ENCODE peak calls at places on chromosomes 5 and 9, in eight cellular contexts. O is astrocyte of the spinal cord, M is IMR-90, Q is lower leg skin, D is brain microvascular endothelial cell, P is HFF-Myc, W is AG04450, I is GM10248. A is an unnamed sample.

GRCh38 chr9:91534374-91534773 is 110.7 kb upstream of the NFIL3 start:
- DNase-seq in O (peak), M (peak), Q (no peak), D (peak), P (no peak), W (no peak), I (no peak), A (no peak)

GRCh38 chr5:68891718-68892117 is 202.1 kb upstream of the SLC30A5 start:
- DNase-seq in O (no peak), M (no peak), Q (no peak), D (no peak), P (no peak), W (no peak), I (peak), A (no peak)

GRCh38 chr5:54541823-54542783 is 24.5 kb downstream of the SNX18 start:
- DNase-seq in O (no peak), M (no peak), Q (peak), D (no peak), P (no peak), W (no peak), I (no peak), A (no peak)

GRCh38 chr5:43192558-43193170 is 639 bp downstream of the NIM1K start:
- DNase-seq in O (peak), M (peak), Q (no peak), D (no peak), P (no peak), W (no peak), I (peak), A (no peak)

GRCh38 chr5:150217874-150218692 is 28.2 kb downstream of the SLC6A7 start:
- DNase-seq in O (peak), M (peak), Q (peak), D (peak), P (peak), W (peak), I (peak), A (peak)

GRCh38 chr5:133108481-133108921 is 56.7 kb downstream of the HSPA4 start:
- DNase-seq in O (no peak), M (no peak), Q (no peak), D (no peak), P (no peak), W (no peak), I (no peak), A (no peak)

GRCh38 chr9:95511952-95512750 is 4.6 kb downstream of the PTCH1 start:
- DNase-seq in O (peak), M (no peak), Q (no peak), D (no peak), P (no peak), W (no peak), I (no peak), A (no peak)

GRCh38 chr5:10618311-10618710 is 54.4 kb downstream of the ANKRD33B start:
- DNase-seq in O (no peak), M (no peak), Q (no peak), D (no peak), P (no peak), W (no peak), I (no peak), A (no peak)

GRCh38 chr5:84425365-84425764 is 40.7 kb upstream of the EDIL3 start:
- DNase-seq in O (no peak), M (no peak), Q (no peak), D (no peak), P (no peak), W (no peak), I (no peak), A (no peak)

GRCh38 chr5:2320611-2321010 is 430.9 kb downstream of the IRX2 start:
- DNase-seq in O (no peak), M (no peak), Q (no peak), D (no peak), P (no peak), W (no peak), I (no peak), A (no peak)

GRCh38 chr5:150782850-150783249 is 4.3 kb downstream of the SMIM3 start:
- DNase-seq in O (no peak), M (no peak), Q (no peak), D (no peak), P (no peak), W (no peak), I (no peak), A (no peak)

GRCh38 chr5:105929865-105930264 is 1740.9 kb downstream of the EFNA5 start:
- DNase-seq in O (no peak), M (no peak), Q (no peak), D (no peak), P (no peak), W (no peak), I (no peak), A (no peak)

GRCh38 chr5:151063136-151063544 is 17.7 kb downstream of the TNIP1 start:
- DNase-seq in O (peak), M (peak), Q (no peak), D (peak), P (no peak), W (no peak), I (no peak), A (no peak)

GRCh38 chr9:87128844-87129493 is 181.7 kb upstream of the GAS1 start:
- DNase-seq in O (no peak), M (no peak), Q (no peak), D (no peak), P (no peak), W (no peak), I (no peak), A (no peak)

GRCh38 chr5:36704131-36704530 is 97.7 kb downstream of the SLC1A3 start:
- DNase-seq in O (no peak), M (no peak), Q (no peak), D (no peak), P (no peak), W (no peak), I (no peak), A (no peak)

GRCh38 chr5:51208291-51208690 is 175.0 kb upstream of the ISL1 start:
- DNase-seq in O (no peak), M (no peak), Q (no peak), D (no peak), P (no peak), W (no peak), I (no peak), A (no peak)

GRCh38 chr9:684950-685340 is 156.6 kb upstream of the DMRT1 start:
- DNase-seq in O (peak), M (peak), Q (no peak), D (peak), P (peak), W (no peak), I (no peak), A (no peak)

GRCh38 chr5:128591598-128592455 is 53.8 kb upstream of the FBN2 start:
- DNase-seq in O (no peak), M (no peak), Q (no peak), D (no peak), P (no peak), W (no peak), I (no peak), A (no peak)

GRCh38 chr9:69139596-69139995 is 34.5 kb upstream of the TJP2 start:
- DNase-seq in O (no peak), M (no peak), Q (no peak), D (no peak), P (no peak), W (no peak), I (no peak), A (peak)

GRCh38 chr9:98983295-98984268 is 39.9 kb downstream of the COL15A1 start:
- DNase-seq in O (peak), M (peak), Q (no peak), D (peak), P (no peak), W (peak), I (no peak), A (no peak)

GRCh38 chr5:120447706-120448239 is 16.3 kb upstream of the PRR16 start:
- DNase-seq in O (peak), M (peak), Q (no peak), D (peak), P (no peak), W (no peak), I (no peak), A (no peak)

GRCh38 chr9:121201045-121201737 is 478 bp downstream of the RAB14 start:
- DNase-seq in O (no peak), M (no peak), Q (peak), D (no peak), P (no peak), W (no peak), I (peak), A (peak)

GRCh38 chr5:140696891-140697492 is 3.3 kb upstream of the ZMAT2 start:
- DNase-seq in O (no peak), M (no peak), Q (no peak), D (no peak), P (no peak), W (no peak), I (no peak), A (no peak)
- TF ChIP-seq CTCF in O (no peak), M (no peak), Q (no peak), D (no peak), P (no peak), W (no peak), I (no peak), A (no peak)

GRCh38 chr5:15737036-15737821 is 237.2 kb downstream of the FBXL7 start:
- DNase-seq in O (no peak), M (peak), Q (no peak), D (no peak), P (no peak), W (no peak), I (no peak), A (no peak)
- TF ChIP-seq CTCF in O (no peak), M (no peak), Q (no peak), D (no peak), P (no peak), W (no peak), I (no peak), A (no peak)

GRCh38 chr5:56303511-56303910 is 70.4 kb upstream of the ANKRD55 start:
- DNase-seq in O (no peak), M (no peak), Q (no peak), D (no peak), P (no peak), W (no peak), I (no peak), A (no peak)
- TF ChIP-seq CTCF in O (no peak), M (no peak), Q (no peak), D (peak), P (no peak), W (no peak), I (no peak), A (no peak)

DNA sequence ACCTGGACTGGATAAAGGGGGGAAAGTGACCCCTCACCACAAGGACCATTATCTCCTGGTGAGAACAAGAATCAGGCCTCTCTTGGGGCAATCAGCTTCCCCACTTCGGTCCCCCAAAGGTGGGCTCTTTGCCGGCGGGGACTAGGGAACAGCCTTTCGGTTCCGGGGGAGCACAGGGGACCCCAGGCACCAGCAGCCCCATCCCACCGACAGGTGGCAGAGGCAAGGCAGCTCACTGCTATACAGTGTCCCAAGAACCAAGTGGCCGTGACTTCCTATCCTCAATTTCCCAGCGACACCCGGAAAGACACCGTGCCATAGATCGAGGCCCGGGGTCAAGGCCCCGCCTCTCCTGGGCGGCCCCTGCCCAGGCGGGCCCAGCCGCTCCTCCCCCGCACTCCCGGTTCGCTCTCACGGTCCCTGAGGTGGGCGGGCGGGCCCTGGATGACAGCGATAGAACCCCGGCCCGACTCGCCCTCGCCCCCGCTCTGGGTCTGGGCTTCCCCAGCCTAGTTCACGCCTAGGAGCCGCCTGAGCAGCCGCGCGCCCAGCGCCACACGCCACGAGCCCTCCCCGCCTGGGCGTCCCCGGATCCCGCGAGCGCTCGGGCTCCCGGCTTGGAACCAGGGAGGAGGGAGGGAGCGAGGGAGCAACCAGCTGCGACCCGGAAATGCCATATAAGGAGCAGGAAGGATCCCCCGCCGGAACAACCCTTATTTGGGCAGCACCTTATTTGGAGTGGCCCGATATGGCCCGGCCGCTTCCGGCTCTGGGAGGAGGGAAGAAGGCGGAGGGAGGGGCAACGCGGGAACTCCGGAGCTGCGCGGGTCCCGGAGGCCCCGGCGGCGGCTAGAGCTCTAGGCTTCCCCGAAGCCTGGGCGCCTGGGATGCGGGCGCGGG is 641 bp upstream of the EGR1 start:
- DNase-seq in O (peak), M (peak), Q (peak), D (peak), P (peak), W (peak), I (peak), A (peak)
- TF ChIP-seq CTCF in O (no peak), M (no peak), Q (no peak), D (no peak), P (no peak), W (no peak), I (peak), A (peak)

DNA sequence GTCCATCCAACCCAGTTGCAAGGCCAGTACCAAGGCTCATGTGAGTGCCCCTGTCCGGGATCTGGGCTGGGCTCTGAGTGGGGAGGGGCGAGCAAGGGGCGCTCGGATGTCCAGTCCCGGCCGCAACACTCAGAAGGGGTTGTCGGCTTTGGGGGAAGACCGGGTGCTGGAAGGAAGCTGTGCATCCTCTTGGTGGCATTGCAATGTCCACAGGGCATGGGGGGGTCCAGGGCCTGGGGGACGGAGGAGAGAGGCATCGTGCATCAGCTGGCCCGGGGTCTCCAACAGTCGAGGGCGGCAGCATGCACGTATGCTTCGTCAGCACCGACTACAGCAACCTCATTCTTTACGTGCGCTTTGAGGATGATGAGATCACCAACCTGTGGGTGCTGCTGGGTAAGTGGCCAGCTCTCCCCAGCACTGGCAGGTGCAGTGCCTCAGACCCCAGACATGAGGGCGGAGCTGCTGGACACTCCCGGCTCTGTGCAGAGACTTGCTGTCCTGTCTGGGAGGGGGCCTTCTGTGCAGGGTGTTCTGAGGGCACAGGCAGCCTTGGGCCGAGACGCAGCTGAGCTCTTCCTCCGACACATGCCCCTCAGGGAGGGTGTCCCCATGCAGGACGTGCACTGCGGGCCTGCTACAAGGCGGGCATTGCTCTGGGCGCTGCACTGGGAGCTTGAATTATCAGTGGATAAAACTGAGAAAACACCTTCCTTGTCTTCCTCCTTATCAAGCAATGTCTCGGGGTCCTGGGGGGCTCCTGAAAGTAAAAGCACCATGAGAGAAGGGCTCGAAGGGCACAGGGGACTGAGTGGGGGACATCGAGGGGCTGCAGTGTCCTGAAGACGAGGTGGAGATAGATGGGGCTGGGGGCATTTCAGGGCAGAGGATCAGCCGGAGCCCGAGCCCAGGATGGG is 22.5 kb downstream of the GLT6D1 start:
- DNase-seq in O (no peak), M (no peak), Q (peak), D (no peak), P (no peak), W (no peak), I (no peak), A (no peak)
- TF ChIP-seq CTCF in O (no peak), M (no peak), Q (no peak), D (no peak), P (no peak), W (no peak), I (no peak), A (no peak)

GRCh38 chr9:130685104-130685503 is 8.5 kb upstream of the EXOSC2 start:
- DNase-seq in O (no peak), M (no peak), Q (no peak), D (no peak), P (no peak), W (no peak), I (no peak), A (no peak)

GRCh38 chr9:130682490-130683121 is 11.0 kb upstream of the EXOSC2 start:
- DNase-seq in O (peak), M (peak), Q (peak), D (peak), P (peak), W (no peak), I (peak), A (peak)

GRCh38 chr9:130677252-130677651 is 12.9 kb downstream of the PRDM12 start:
- DNase-seq in O (no peak), M (no peak), Q (no peak), D (no peak), P (no peak), W (no peak), I (no peak), A (no peak)

GRCh38 chr9:130681769-130682489 is 11.7 kb upstream of the EXOSC2 start:
- DNase-seq in O (no peak), M (no peak), Q (no peak), D (no peak), P (no peak), W (no peak), I (peak), A (no peak)

DNA sequence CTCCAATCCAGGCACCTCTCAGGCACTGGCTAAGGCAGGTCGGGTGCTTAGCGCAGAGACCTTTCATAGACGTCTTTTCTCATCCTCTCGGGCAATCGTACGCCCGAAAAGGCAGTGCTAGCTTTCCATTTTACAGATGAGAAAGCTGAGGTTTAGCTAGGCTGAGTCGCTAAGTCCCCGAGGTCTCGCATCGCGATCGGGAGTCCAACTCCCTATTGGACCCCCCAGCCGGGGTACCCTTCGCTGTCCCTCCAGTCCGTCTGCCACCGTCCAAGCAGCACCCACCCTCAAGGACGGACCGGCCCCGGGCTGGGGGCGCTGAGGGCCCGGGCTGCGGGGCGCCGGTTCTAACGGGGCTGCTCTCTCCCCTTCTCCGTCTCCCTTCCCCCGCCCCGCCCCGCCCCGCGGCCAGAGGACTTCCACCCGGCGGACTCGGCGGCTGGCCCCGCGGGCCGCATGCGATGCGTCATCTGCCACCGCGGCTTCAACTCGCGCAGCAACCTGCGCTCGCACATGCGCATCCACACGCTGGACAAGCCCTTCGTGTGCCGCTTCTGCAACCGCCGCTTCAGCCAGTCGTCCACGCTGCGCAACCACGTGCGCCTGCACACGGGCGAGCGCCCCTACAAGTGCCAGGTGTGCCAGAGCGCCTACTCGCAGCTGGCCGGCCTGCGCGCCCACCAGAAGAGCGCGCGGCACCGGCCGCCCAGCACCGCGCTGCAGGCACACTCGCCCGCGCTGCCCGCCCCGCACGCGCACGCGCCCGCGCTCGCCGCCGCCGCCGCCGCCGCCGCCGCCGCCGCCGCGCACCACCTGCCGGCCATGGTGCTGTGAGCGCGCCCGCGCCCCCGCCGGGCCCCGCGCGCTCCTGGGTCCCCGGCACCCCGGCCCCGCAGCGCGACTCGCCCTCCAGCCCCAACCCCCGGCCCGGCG is 12.5 kb upstream of the EXOSC2 start:
- DNase-seq in O (peak), M (peak), Q (peak), D (peak), P (peak), W (peak), I (peak), A (no peak)
- TF ChIP-seq CTCF in O (no peak), M (no peak), Q (no peak), D (no peak), P (no peak), W (no peak), I (no peak), A (no peak)

GRCh38 chr9:14068690-14069089 is 245.3 kb downstream of the NFIB start:
- DNase-seq in O (no peak), M (no peak), Q (no peak), D (no peak), P (no peak), W (no peak), I (no peak), A (no peak)
- TF ChIP-seq CTCF in O (no peak), M (peak), Q (no peak), D (no peak), P (no peak), W (no peak), I (no peak), A (no peak)

GRCh38 chr5:146646441-146646840 is 130.5 kb upstream of the GPR151 start:
- DNase-seq in O (no peak), M (no peak), Q (no peak), D (no peak), P (no peak), W (no peak), I (no peak), A (no peak)
- TF ChIP-seq CTCF in O (no peak), M (no peak), Q (no peak), D (no peak), P (no peak), W (no peak), I (no peak), A (no peak)

DNA sequence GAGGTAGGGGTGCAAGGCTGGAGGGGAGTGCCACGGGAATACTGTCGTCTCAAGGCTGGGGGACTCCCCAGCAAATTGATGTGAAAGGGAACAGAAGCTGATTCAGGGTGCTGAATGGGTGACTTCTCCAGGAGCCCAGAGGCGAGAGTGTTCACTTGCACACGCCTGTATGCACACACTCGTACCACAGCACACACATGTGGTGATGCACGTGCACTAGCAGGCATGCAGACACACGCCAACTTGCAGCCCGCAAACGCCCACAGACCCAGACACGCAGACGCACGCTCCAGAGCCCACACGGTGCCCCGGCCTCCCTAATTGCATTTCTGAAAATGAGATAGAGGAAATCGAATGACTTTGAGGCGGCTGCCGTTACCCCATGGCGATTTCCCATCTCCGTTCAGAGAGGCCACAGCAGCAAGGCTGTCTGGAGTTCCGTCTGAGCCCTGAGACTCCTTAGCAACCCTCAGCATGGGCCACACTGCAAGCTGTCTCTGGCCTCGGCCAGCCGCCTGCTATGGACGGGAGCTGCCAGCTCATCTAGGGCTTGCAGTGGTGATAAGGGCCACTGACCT is 9.1 kb upstream of the ADAMTS2 start:
- DNase-seq in O (no peak), M (no peak), Q (no peak), D (no peak), P (no peak), W (no peak), I (no peak), A (no peak)
- TF ChIP-seq CTCF in O (no peak), M (no peak), Q (no peak), D (no peak), P (no peak), W (no peak), I (no peak), A (no peak)

A was measured in mesothelial cell of epicardium.